ENCODE peak calls at places on chromosomes 7 and 10, in four cellular contexts. V, A, R and U are unnamed samples.
A peak's percentile ranks its signal among the peaks of the same experiment; 100 is the strongest.

GRCh38 chr7:16393862-16394422 is 27.4 kb downstream of the CRPPA start:
- DNase-seq in V (no peak), A (no peak), R (no peak), U (no peak)

GRCh38 chr10:103442031-103442461 is 10.1 kb downstream of the CALHM2 start:
- DNase-seq in V (no peak), A (no peak), R (no peak), U (no peak)

GRCh38 chr7:40604601-40605438 is 470.0 kb downstream of the SUGCT start:
- DNase-seq in V (peak; percentile 76), A (no peak), R (peak; percentile 29), U (peak; percentile 7)

GRCh38 chr10:100184426-100185219 is 1.2 kb downstream of the ERLIN1 start:
- DNase-seq in V (no peak), A (no peak), R (peak; percentile 35), U (peak; percentile 41)

GRCh38 chr7:90210925-90211324 is 615 bp upstream of the STEAP2 start:
- DNase-seq in V (peak; percentile 52), A (no peak), R (peak; percentile 33), U (no peak)

GRCh38 chr7:41974835-41975234 is 262.2 kb downstream of the GLI3 start:
- DNase-seq in V (no peak), A (no peak), R (no peak), U (no peak)

GRCh38 chr7:102073931-102074880 is 212.5 kb upstream of the SH2B2 start:
- DNase-seq in V (no peak), A (no peak), R (no peak), U (no peak)

GRCh38 chr10:2949221-2949947 is 118.0 kb upstream of the PFKP start:
- DNase-seq in V (peak; percentile 33), A (no peak), R (no peak), U (no peak)

GRCh38 chr10:69405221-69405620 is 11.5 kb downstream of the TACR2 start:
- DNase-seq in V (no peak), A (no peak), R (no peak), U (no peak)

GRCh38 chr7:388461-388960 is 98.5 kb downstream of the FOXL3 start:
- DNase-seq in V (no peak), A (no peak), R (peak; percentile 54), U (no peak)

GRCh38 chr10:105585215-105585614 is 944.1 kb downstream of the SORCS3 start:
- DNase-seq in V (no peak), A (no peak), R (no peak), U (no peak)

GRCh38 chr7:159091480-159092475 is 52.9 kb downstream of the VIPR2 start:
- DNase-seq in V (peak; percentile 40), A (no peak), R (no peak), U (no peak)

GRCh38 chr10:71087622-71088021 is 124.7 kb upstream of the UNC5B start:
- DNase-seq in V (peak; percentile 24), A (no peak), R (no peak), U (no peak)

GRCh38 chr7:157795199-157795598 is 458.4 kb downstream of the DNAJB6 start:
- DNase-seq in V (no peak), A (no peak), R (no peak), U (no peak)

GRCh38 chr7:2199528-2199927 is 33.2 kb downstream of the MAD1L1 start:
- DNase-seq in V (no peak), A (no peak), R (no peak), U (no peak)

GRCh38 chr7:35613150-35613549 is 81.8 kb downstream of the HERPUD2 start:
- DNase-seq in V (no peak), A (no peak), R (no peak), U (no peak)

GRCh38 chr7:94190599-94191061 is 186.5 kb upstream of the BET1 start:
- DNase-seq in V (no peak), A (no peak), R (no peak), U (no peak)

GRCh38 chr10:78180306-78180705 is 146.6 kb downstream of the RPS24 start:
- DNase-seq in V (no peak), A (no peak), R (no peak), U (no peak)

GRCh38 chr10:11098628-11099027 is 81.0 kb downstream of the CELF2 start:
- DNase-seq in V (no peak), A (no peak), R (no peak), U (no peak)

GRCh38 chr7:13724631-13725566 is 264.6 kb downstream of the ETV1 start:
- DNase-seq in V (no peak), A (no peak), R (no peak), U (no peak)

GRCh38 chr10:82463165-82463564 is 588.2 kb downstream of the NRG3 start:
- DNase-seq in V (no peak), A (no peak), R (no peak), U (no peak)

GRCh38 chr10:90494183-90494582 is 363.7 kb downstream of the HTR7 start:
- DNase-seq in V (no peak), A (no peak), R (no peak), U (no peak)

GRCh38 chr7:54831644-54832095 is 72.7 kb upstream of the SEC61G start:
- DNase-seq in V (no peak), A (no peak), R (no peak), U (no peak)

GRCh38 chr10:6018422-6018821 is 41.1 kb upstream of the IL15RA start:
- DNase-seq in V (no peak), A (no peak), R (no peak), U (no peak)

GRCh38 chr10:124279298-124279697 is 139.4 kb downstream of the OAT start:
- DNase-seq in V (no peak), A (no peak), R (no peak), U (no peak)

GRCh38 chr7:128304212-128304611 is 39.5 kb downstream of the RBM28 start:
- DNase-seq in V (no peak), A (no peak), R (no peak), U (no peak)

GRCh38 chr7:135517060-135517459 is 7.2 kb upstream of the CNOT4 start:
- DNase-seq in V (no peak), A (no peak), R (no peak), U (peak; percentile 69)

GRCh38 chr10:16777473-16778370 is 39.5 kb downstream of the RSU1 start:
- DNase-seq in V (no peak), A (no peak), R (peak; percentile 50), U (peak; percentile 69)

GRCh38 chr7:29499932-29500331 is 63.7 kb upstream of the PRR15 start:
- DNase-seq in V (no peak), A (no peak), R (no peak), U (no peak)

GRCh38 chr7:29495618-29496017 is 68.0 kb upstream of the PRR15 start:
- DNase-seq in V (peak; percentile 65), A (no peak), R (no peak), U (no peak)

GRCh38 chr7:29500719-29501118 is 62.9 kb upstream of the PRR15 start:
- DNase-seq in V (no peak), A (no peak), R (no peak), U (no peak)

GRCh38 chr7:29494350-29494749 is 69.3 kb upstream of the PRR15 start:
- DNase-seq in V (no peak), A (no peak), R (no peak), U (no peak)

DNA sequence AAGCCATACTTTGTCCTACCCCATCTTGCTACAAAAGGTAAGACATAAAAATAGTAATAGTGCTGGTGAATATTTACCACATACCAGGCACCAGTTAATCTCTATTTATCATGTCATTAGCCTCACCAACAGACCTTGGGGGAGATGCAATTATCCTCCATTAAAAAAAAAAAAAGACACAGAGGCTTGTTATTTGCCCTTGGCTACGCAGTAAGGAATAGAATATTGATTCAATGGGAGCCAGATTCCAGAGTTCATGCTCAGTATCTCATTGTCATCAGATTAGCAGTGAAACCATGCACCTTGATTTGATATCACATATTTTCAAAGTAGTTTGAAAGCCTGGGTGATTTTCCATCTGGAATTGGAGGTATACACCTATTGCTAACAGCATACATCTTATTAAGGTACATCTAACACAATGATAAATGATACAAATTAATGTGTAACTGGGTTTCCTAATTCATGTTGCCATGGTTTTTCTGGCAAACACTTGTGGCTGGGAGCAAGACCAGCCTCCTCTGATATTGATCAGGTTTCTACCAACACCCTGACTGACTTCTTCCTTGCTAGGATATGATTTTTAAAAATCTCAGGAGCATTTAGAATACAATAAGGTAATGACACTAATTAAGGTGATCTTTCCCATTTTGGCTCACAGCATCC is 67.1 kb upstream of the PRR15 start:
- DNase-seq in V (no peak), A (no peak), R (peak; percentile 51), U (no peak)
- TF ChIP-seq BRCA1 in V (no peak), A (no peak), R (no peak), U (no peak)

DNA sequence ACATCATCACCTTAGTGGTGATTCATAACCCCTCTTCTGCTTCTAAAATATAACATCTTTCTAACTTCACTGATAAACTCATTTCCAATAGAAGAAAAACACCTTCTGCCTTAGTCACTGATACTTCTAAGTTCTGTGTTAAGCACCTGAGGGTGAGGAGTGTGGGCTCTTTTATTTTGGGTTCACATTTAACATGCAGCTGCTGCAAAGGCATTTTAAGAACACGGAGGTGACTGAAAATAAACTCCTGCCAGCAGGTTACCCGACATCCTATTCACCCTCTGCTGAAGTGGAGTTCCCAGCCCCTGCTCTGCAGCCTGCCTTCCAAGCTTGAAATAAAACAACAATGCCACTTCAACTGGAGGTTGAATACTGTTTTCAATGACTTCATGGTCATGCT is 202.9 kb upstream of the PLXNA4 start:
- DNase-seq in V (no peak), A (no peak), R (no peak), U (no peak)
- TF ChIP-seq BRCA1 in V (no peak), A (no peak), R (no peak), U (no peak)

DNA sequence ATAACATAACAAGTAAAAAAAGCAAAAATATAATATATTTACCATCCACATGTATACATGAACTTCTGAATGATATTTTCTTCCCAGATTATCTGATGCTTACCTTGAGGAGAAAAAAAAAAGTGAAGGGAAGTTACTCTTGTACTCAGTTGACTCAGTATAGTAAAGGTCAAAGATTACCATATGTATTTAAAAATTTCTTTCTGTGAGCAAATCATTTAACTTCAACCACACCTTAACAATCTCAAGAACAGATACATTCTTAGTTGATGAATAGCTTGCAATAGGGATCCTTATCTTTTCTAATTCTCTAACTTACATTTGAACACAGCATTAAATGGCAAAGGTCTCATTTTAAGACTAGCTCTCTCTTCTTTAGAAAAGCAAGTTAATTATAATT is 29.8 kb downstream of the PRR15 start:
- DNase-seq in V (no peak), A (no peak), R (no peak), U (no peak)
- TF ChIP-seq BRCA1 in V (no peak), A (no peak), R (no peak), U (no peak)

GRCh38 chr7:50564630-50565558 is at the start of gene DDC:
- DNase-seq in V (no peak), A (no peak), R (peak; percentile 81), U (no peak)
- TF ChIP-seq BRCA1 in V (no peak), A (no peak), R (no peak), U (no peak)

GRCh38 chr7:121530251-121531174 is 134.4 kb upstream of the FAM3C start:
- DNase-seq in V (no peak), A (peak; percentile 99), R (no peak), U (no peak)
- TF ChIP-seq BRCA1 in V (no peak), A (no peak), R (no peak), U (no peak)

GRCh38 chr7:29763266-29763665 is 43.0 kb upstream of the WIPF3 start:
- DNase-seq in V (no peak), A (no peak), R (no peak), U (no peak)

GRCh38 chr7:29765392-29765979 is 40.8 kb upstream of the WIPF3 start:
- DNase-seq in V (peak; percentile 40), A (no peak), R (no peak), U (no peak)

GRCh38 chr7:29764227-29764626 is 42.1 kb upstream of the WIPF3 start:
- DNase-seq in V (peak; percentile 58), A (no peak), R (no peak), U (peak; percentile 34)
- TF ChIP-seq BRCA1 in V (no peak), A (no peak), R (no peak), U (no peak)